ENCODE peak calls at places on chromosomes 3 and 15, in six cellular contexts. D is K562, O is transverse colon, C is sigmoid colon, S is esophagus muscularis mucosa, M is stomach. L is an unnamed sample.

GRCh38 chr3:5891721-5892120 is 704.2 kb downstream of the EDEM1 start:
- DNase-seq in M (no peak), D (no peak), C (no peak), S (no peak), O (no peak), L (no peak)

GRCh38 chr3:34364345-34364744 is 565.9 kb downstream of the PDCD6IP start:
- DNase-seq in C (no peak), S (no peak), M (no peak), D (no peak), O (no peak), L (no peak)

GRCh38 chr3:151383956-151384355 is 597 bp downstream of the P2RY12 start:
- DNase-seq in C (no peak), S (no peak), O (no peak), D (no peak), M (no peak), L (no peak)

GRCh38 chr3:188066141-188066540 is 87.8 kb upstream of the LPP start:
- DNase-seq in M (no peak), D (no peak), C (no peak), S (no peak), O (no peak), L (no peak)

GRCh38 chr15:77650285-77650684 is 17.6 kb upstream of the LINGO1 start:
- DNase-seq in O (no peak), M (no peak), D (peak), C (no peak), S (no peak), L (no peak)

GRCh38 chr3:20185364-20185732 is 658 bp downstream of the SGO1 start:
- DNase-seq in O (no peak), M (no peak), S (no peak), C (no peak), D (no peak), L (no peak)

GRCh38 chr15:25850154-25851111 is 12.7 kb downstream of the ATP10A start:
- DNase-seq in O (peak), S (peak), M (peak), C (peak), D (peak), L (peak)

GRCh38 chr3:62965311-62965710 is 90.1 kb upstream of the CADPS start:
- DNase-seq in C (no peak), S (no peak), O (no peak), D (no peak), M (no peak), L (no peak)

GRCh38 chr15:25712192-25712960 is 150.8 kb downstream of the ATP10A start:
- DNase-seq in C (peak), S (no peak), M (no peak), O (no peak), D (no peak), L (no peak)

GRCh38 chr3:47604145-47604544 is 25.5 kb upstream of the CSPG5 start:
- DNase-seq in M (no peak), S (no peak), O (no peak), D (no peak), C (no peak), L (no peak)

GRCh38 chr3:30286007-30286669 is 320.3 kb upstream of the TGFBR2 start:
- DNase-seq in C (peak), M (peak), O (peak), S (no peak), D (no peak), L (peak)

GRCh38 chr3:71111784-71112440 is 471.6 kb downstream of the FOXP1 start:
- DNase-seq in O (no peak), D (no peak), C (no peak), S (no peak), M (no peak), L (no peak)

GRCh38 chr3:75180235-75180944 is 483.7 kb upstream of the FRG2C start:
- DNase-seq in O (no peak), M (no peak), C (no peak), D (no peak), S (no peak), L (no peak)
- TF ChIP-seq EP300 in O (no peak), M (no peak), C (no peak), D (no peak), S (no peak), L (no peak)

DNA sequence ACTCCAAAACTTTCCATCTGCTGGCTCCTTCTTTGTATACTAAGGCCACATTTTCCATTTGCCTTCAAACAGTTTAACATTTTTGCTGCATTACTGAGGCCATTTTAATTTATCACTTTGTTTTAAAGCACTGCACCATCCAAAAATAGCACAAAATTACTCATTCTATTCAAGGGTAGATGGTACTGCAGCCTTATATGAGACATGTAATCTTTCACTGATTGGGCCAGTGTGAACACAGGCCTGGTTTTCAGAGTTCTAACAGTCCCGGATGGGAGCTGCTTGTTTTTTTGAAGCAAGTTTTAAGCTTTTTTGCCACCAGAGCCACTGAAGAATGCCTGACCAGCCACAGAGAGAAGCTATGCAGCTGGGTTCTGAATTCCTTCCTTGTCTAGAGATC is 172.3 kb upstream of the TSC22D2 start:
- DNase-seq in M (no peak), D (no peak), S (no peak), O (no peak), C (no peak), L (no peak)
- TF ChIP-seq POLR2AphosphoS5 in M (peak), D (no peak), S (no peak), O (peak), C (peak), L (no peak)

GRCh38 chr3:181418249-181418648 is 293.5 kb upstream of the SOX2 start:
- DNase-seq in D (no peak), C (no peak), S (no peak), O (no peak), M (no peak), L (no peak)

DNA sequence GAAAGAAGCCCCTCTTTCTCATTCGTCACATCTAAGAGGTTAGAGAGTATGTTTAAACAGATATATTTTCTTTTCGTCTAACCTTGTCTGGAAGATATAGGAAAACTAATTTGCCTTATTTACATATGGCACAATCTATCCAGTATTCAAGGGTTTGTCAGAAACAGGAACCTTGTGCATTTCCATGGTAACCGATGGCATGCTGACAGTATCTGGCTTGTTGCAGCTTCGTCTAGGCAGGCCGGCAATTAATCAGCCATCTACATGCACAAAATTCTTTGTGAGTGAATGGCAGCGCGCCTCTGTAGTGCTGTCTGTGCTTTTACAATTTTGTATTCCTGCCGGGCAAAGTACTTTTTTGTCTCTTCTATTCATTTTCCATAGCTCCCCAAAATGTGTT is 294.0 kb upstream of the SOX2 start:
- DNase-seq in C (no peak), D (no peak), M (no peak), O (no peak), S (no peak), L (no peak)
- TF ChIP-seq EP300 in C (no peak), D (no peak), M (no peak), O (no peak), S (no peak), L (no peak)

GRCh38 chr3:27483117-27484001 is 825 bp downstream of the SLC4A7 start:
- DNase-seq in C (peak), O (peak), M (peak), S (peak), D (no peak), L (peak)

GRCh38 chr3:27487383-27487782 is 3.2 kb upstream of the SLC4A7 start:
- DNase-seq in O (no peak), M (no peak), C (no peak), D (no peak), S (no peak), L (no peak)

GRCh38 chr3:27484002-27484844 is at the start of gene SLC4A7:
- DNase-seq in C (peak), M (peak), D (peak), S (peak), O (peak), L (peak)

GRCh38 chr3:27486328-27486727 is 2.1 kb upstream of the SLC4A7 start:
- DNase-seq in S (no peak), D (no peak), M (no peak), C (no peak), O (no peak), L (no peak)

GRCh38 chr3:27485853-27486252 is 1.7 kb upstream of the SLC4A7 start:
- DNase-seq in D (no peak), M (no peak), C (no peak), S (no peak), O (no peak), L (no peak)
- TF ChIP-seq POLR2AphosphoS5 in D (no peak), M (peak), C (no peak), S (peak), O (no peak), L (no peak)

GRCh38 chr3:96991812-96992211 is 177.4 kb downstream of the EPHA6 start:
- DNase-seq in C (no peak), S (no peak), O (no peak), D (no peak), M (no peak), L (no peak)

GRCh38 chr3:96996009-96996408 is 181.6 kb downstream of the EPHA6 start:
- DNase-seq in C (no peak), S (no peak), M (no peak), D (no peak), O (no peak), L (no peak)

GRCh38 chr3:96994995-96995394 is 180.6 kb downstream of the EPHA6 start:
- DNase-seq in D (no peak), O (no peak), S (no peak), C (no peak), M (no peak), L (no peak)
- TF ChIP-seq EP300 in D (no peak), O (no peak), S (no peak), C (no peak), M (no peak), L (no peak)

L was measured in upper lobe of left lung.